ENCODE peak calls at places on chromosomes 4 and X, in seven cellular contexts. M is renal cortical epithelial cell; C is stimulated activated CD8-positive, alpha-beta memory T cell treated with anti-CD3 and anti-CD28 coated beads, Interleukin-7, amount 100 ng/mL, for 1 hour; F is epithelial cell of esophagus; J is mucosa of descending colon; D is ACHN; K is activated T-cell treated with anti-CD3 and anti-CD28 coated beads, Interleukin-2, amount 50 U/mL, for 72 hours. G is an unnamed sample.

GRCh38 chrX:8273451-8273894 is 102.4 kb upstream of the VCX2 start:
- DNase-seq in M (peak), C (no peak), F (peak), J (no peak), D (no peak), K (no peak), G (no peak)

GRCh38 chr4:145920205-145920604 is 18.4 kb downstream of the ZNF827 start:
- DNase-seq in M (peak), C (no peak), F (peak), J (no peak), D (no peak), K (no peak), G (no peak)

GRCh38 chr4:15963568-15963967 is 593 bp upstream of the FGFBP2 start:
- DNase-seq in M (no peak), C (no peak), F (no peak), J (no peak), D (no peak), K (peak), G (no peak)

GRCh38 chrX:87900320-87900908 is 382.8 kb downstream of the KLHL4 start:
- DNase-seq in M (peak), C (no peak), F (peak), J (no peak), D (peak), K (peak), G (no peak)

GRCh38 chr4:184100297-184100885 is 117.3 kb downstream of the ENPP6 start:
- DNase-seq in M (peak), C (no peak), F (peak), J (peak), D (peak), K (peak), G (no peak)

GRCh38 chrX:53684415-53685192 is 1.9 kb downstream of the HUWE1 start:
- DNase-seq in M (no peak), C (no peak), F (no peak), J (no peak), D (peak), K (no peak), G (no peak)

GRCh38 chr4:184177271-184177670 is 40.4 kb downstream of the ENPP6 start:
- DNase-seq in M (no peak), C (no peak), F (no peak), J (no peak), D (no peak), K (no peak), G (no peak)

GRCh38 chr4:946517-947471 is 14.5 kb downstream of the TMEM175 start:
- DNase-seq in M (no peak), C (no peak), F (no peak), J (peak), D (no peak), K (no peak), G (no peak)

GRCh38 chr4:55169352-55169959 is 44.1 kb upstream of the KDR start:
- DNase-seq in M (peak), C (no peak), F (peak), J (no peak), D (no peak), K (no peak), G (no peak)

GRCh38 chr4:72846280-72847111 is 223.0 kb downstream of the COX18 start:
- DNase-seq in M (peak), C (no peak), F (peak), J (no peak), D (no peak), K (no peak), G (peak)

GRCh38 chr4:24730256-24731001 is 64.9 kb upstream of the SOD3 start:
- DNase-seq in M (no peak), C (no peak), F (no peak), J (peak), D (no peak), K (no peak), G (no peak)

GRCh38 chr4:150167054-150167453 is 88.8 kb downstream of the DCLK2 start:
- DNase-seq in M (no peak), C (no peak), F (no peak), J (no peak), D (no peak), K (no peak), G (no peak)

GRCh38 chr4:85946821-85947220 is 413.0 kb downstream of the MAPK10 start:
- DNase-seq in M (no peak), C (no peak), F (no peak), J (no peak), D (no peak), K (no peak), G (no peak)

GRCh38 chrX:38768079-38768478 is 33.2 kb upstream of the MID1IP1 start:
- DNase-seq in M (peak), C (no peak), F (peak), J (no peak), D (peak), K (no peak), G (no peak)

GRCh38 chr4:92266521-92266920 is 37.2 kb upstream of the GRID2 start:
- DNase-seq in M (no peak), C (no peak), F (no peak), J (no peak), D (no peak), K (no peak), G (no peak)

GRCh38 chr4:155796031-155796430 is 37.2 kb downstream of the GUCY1B1 start:
- DNase-seq in M (peak), C (no peak), F (peak), J (no peak), D (peak), K (no peak), G (no peak)

GRCh38 chr4:174134361-174134760 is 149.1 kb downstream of the FBXO8 start:
- DNase-seq in M (no peak), C (no peak), F (no peak), J (no peak), D (no peak), K (no peak), G (no peak)

GRCh38 chrX:153981231-153981630 is 8.7 kb downstream of the TMEM187 start:
- DNase-seq in M (no peak), C (no peak), F (no peak), J (no peak), D (no peak), K (no peak), G (no peak)

G was measured in iPS DF 19.7.